ENCODE peak calls at places on chromosomes 2 and 18, in five cellular contexts. One of them, this sample, is unnamed.

GRCh38 chr2:132886574-132886973 is 216.6 kb upstream of the LYPD1 start:
- DNase-seq in K562: no peak
- DNase-seq in SK-N-SH: no peak
- DNase-seq in H1: no peak
- DNase-seq in HepG2: no peak
- DNase-seq in this sample: no peak

GRCh38 chr2:43169987-43170732 is 56.2 kb downstream of the ZFP36L2 start:
- DNase-seq in K562: peak
- DNase-seq in SK-N-SH: peak
- DNase-seq in H1: peak
- DNase-seq in HepG2: no peak
- DNase-seq in this sample: peak

GRCh38 chr2:209391776-209392401 is 32.0 kb upstream of the MAP2 start:
- DNase-seq in K562: no peak
- DNase-seq in SK-N-SH: no peak
- DNase-seq in H1: no peak
- DNase-seq in HepG2: no peak
- DNase-seq in this sample: no peak

GRCh38 chr2:112026509-112026908 is 28.6 kb upstream of the TMEM87B start:
- DNase-seq in K562: peak
- DNase-seq in SK-N-SH: peak
- DNase-seq in H1: peak
- DNase-seq in HepG2: no peak
- DNase-seq in this sample: no peak

GRCh38 chr2:36461039-36461681 is 105.6 kb downstream of the CRIM1 start:
- DNase-seq in K562: no peak
- DNase-seq in SK-N-SH: no peak
- DNase-seq in H1: no peak
- DNase-seq in HepG2: peak
- DNase-seq in this sample: no peak

GRCh38 chr2:211241891-211242290 is 685.5 kb downstream of the CPS1 start:
- DNase-seq in K562: no peak
- DNase-seq in SK-N-SH: no peak
- DNase-seq in H1: no peak
- DNase-seq in HepG2: no peak
- DNase-seq in this sample: no peak

GRCh38 chr2:55147531-55147930 is 84.6 kb downstream of the CLHC1 start:
- DNase-seq in K562: no peak
- DNase-seq in SK-N-SH: no peak
- DNase-seq in H1: no peak
- DNase-seq in HepG2: no peak
- DNase-seq in this sample: no peak

GRCh38 chr18:21831413-21831831 is 90.8 kb downstream of the MIB1 start:
- DNase-seq in K562: no peak
- DNase-seq in SK-N-SH: no peak
- DNase-seq in H1: no peak
- DNase-seq in HepG2: no peak
- DNase-seq in this sample: no peak

GRCh38 chr2:168241208-168241607 is 6.2 kb downstream of the STK39 start:
- DNase-seq in K562: no peak
- DNase-seq in SK-N-SH: peak
- DNase-seq in H1: peak
- DNase-seq in HepG2: no peak
- DNase-seq in this sample: no peak

GRCh38 chr2:172408143-172408766 is 19.1 kb upstream of the ITGA6 start:
- DNase-seq in K562: no peak
- DNase-seq in SK-N-SH: no peak
- DNase-seq in H1: no peak
- DNase-seq in HepG2: no peak
- DNase-seq in this sample: no peak

GRCh38 chr18:31424383-31424988 is 23.1 kb upstream of the DSG3 start:
- DNase-seq in K562: peak
- DNase-seq in SK-N-SH: peak
- DNase-seq in H1: peak
- DNase-seq in HepG2: peak
- DNase-seq in this sample: no peak

GRCh38 chr2:212109792-212110680 is 428.6 kb downstream of the ERBB4 start:
- DNase-seq in K562: no peak
- DNase-seq in SK-N-SH: no peak
- DNase-seq in H1: no peak
- DNase-seq in HepG2: no peak
- DNase-seq in this sample: no peak

DNA sequence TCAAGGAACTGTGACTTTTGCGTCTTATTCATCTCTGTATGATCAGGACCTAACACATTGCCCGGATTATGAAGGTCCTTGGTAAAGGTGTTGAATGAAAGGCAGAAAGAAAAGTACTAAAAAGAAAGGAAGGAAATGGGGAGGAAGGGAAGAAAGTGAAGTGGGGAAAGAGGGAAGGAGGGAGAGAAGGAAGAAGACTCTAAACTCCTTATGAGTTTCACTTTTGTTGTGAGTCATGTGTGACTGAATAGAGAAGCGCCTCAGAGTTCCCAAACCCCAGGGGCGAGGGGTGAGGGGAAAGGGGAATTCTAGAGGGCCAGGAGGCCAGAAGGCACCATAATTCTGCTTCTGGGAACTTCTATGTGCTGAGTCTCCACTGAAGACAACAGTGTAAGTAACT is 30.9 kb upstream of the OSBPL6 start:
- DNase-seq in K562: no peak
- DNase-seq in SK-N-SH: no peak
- DNase-seq in H1: no peak
- DNase-seq in HepG2: no peak
- DNase-seq in this sample: no peak
- TF ChIP-seq POLR2AphosphoS5 in K562: no peak
- TF ChIP-seq POLR2AphosphoS5 in SK-N-SH: no peak
- TF ChIP-seq POLR2AphosphoS5 in H1: no peak
- TF ChIP-seq POLR2AphosphoS5 in HepG2: no peak
- TF ChIP-seq POLR2AphosphoS5 in this sample: no peak

GRCh38 chr2:70101174-70101573 is 13.9 kb downstream of the PCBP1 start:
- DNase-seq in K562: no peak
- DNase-seq in SK-N-SH: no peak
- DNase-seq in H1: no peak
- DNase-seq in HepG2: no peak
- DNase-seq in this sample: no peak

GRCh38 chr2:70103531-70104061 is 16.3 kb downstream of the PCBP1 start:
- DNase-seq in K562: no peak
- DNase-seq in SK-N-SH: no peak
- DNase-seq in H1: no peak
- DNase-seq in HepG2: no peak
- DNase-seq in this sample: no peak

GRCh38 chr2:70099270-70099669 is 12.0 kb downstream of the PCBP1 start:
- DNase-seq in K562: no peak
- DNase-seq in SK-N-SH: no peak
- DNase-seq in H1: no peak
- DNase-seq in HepG2: no peak
- DNase-seq in this sample: no peak

GRCh38 chr2:70104231-70105111 is 17.2 kb downstream of the PCBP1 start:
- DNase-seq in K562: peak
- DNase-seq in SK-N-SH: peak
- DNase-seq in H1: no peak
- DNase-seq in HepG2: peak
- DNase-seq in this sample: no peak
- TF ChIP-seq TAF1 in K562: peak
- TF ChIP-seq TAF1 in SK-N-SH: no peak
- TF ChIP-seq TAF1 in H1: no peak
- TF ChIP-seq TAF1 in HepG2: peak
- TF ChIP-seq TAF1 in this sample: no peak

DNA sequence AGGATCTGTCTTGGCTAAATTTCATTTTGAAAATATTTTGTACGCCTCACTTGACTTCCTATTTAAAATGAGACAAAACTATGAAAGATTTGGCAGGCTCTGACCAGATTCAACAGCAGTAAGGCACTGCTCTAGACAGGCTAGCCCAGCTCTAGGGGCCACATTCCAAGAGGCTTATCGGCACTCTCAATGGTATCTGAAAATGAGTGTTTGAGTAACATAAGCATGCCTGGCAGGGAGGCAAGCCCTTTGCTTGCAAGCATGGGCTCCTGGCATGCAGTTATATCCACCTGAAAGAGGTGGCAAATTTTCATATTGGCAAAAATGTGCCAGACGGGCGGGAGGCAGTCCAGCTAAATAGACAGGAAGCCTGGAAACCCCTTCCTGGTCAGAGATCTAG is 10.5 kb downstream of the CAPN13 start:
- DNase-seq in K562: no peak
- DNase-seq in SK-N-SH: no peak
- DNase-seq in H1: no peak
- DNase-seq in HepG2: no peak
- DNase-seq in this sample: no peak
- TF ChIP-seq POLR2AphosphoS5 in K562: no peak
- TF ChIP-seq POLR2AphosphoS5 in SK-N-SH: no peak
- TF ChIP-seq POLR2AphosphoS5 in H1: no peak
- TF ChIP-seq POLR2AphosphoS5 in HepG2: no peak
- TF ChIP-seq POLR2AphosphoS5 in this sample: no peak

DNA sequence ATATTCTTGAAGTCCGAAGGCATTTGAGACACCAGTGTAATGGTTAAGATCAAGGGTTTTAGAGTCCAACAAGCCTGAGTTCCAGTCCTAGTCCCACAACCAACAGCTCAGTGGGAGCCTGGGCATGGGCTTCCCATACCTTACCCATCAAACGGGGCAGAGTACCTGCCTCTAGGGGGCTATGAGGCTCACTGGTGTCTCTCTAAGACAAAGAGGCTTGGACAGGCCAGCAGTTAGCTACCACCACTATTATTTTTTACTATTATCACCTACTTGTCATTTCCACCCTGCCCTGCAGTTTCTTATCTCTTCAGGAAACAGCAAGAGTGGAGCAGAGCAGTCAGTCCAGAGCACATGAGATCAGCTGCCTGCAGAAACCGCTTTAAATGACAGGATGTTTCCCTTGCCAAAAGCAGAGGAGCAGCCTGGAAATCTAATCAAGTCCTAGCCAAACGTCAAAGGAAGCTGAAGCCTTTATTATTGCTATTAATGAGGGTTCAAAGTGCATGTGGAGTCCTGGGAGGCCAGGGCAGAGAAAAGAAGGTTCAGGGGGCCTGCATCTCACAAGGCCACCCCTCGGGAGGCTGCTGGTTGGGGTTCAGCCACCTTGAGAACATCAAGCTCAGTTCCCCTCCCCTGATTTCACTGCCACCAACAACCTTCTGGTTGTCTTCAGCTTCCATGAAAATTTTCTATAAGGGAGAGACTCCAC is 66.6 kb downstream of the STPG4 start:
- DNase-seq in K562: peak
- DNase-seq in SK-N-SH: peak
- DNase-seq in H1: no peak
- DNase-seq in HepG2: peak
- DNase-seq in this sample: no peak
- TF ChIP-seq TAF1 in K562: no peak
- TF ChIP-seq TAF1 in SK-N-SH: no peak
- TF ChIP-seq TAF1 in H1: no peak
- TF ChIP-seq TAF1 in HepG2: no peak
- TF ChIP-seq TAF1 in this sample: no peak

DNA sequence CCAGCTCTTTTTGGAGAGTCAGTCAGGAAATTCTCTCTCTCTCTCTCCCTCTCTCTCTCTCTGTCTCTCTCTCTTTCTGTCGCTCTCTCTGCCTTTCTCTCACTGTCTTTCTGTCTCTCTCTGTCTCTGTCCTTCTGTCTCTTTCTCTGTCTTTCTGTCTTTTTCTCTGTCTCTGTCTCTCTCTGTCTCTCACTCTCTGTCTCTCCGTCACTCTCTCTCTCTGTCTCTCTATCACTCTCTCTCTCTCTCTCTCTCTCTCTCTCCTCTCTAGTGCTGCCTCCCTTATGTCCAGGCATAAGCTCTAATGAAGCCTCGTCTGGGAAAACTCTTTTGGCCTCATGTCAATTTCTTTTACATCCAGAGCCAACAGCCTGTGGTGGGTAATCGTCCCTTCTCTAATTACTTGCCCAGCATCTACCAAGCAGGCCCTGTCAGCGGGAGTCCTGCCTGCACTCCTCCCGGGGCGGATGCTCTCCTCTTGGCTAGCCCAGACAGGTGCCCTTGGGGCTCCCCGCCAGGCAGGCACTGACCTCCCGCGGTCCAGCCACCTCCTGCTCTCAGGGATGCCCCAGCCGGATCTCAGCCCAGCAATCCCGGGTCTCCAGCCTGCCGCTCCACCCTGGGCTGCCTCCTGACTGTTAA is 74.1 kb downstream of the NCAPH start:
- DNase-seq in K562: no peak
- DNase-seq in SK-N-SH: peak
- DNase-seq in H1: no peak
- DNase-seq in HepG2: no peak
- DNase-seq in this sample: no peak
- TF ChIP-seq POLR2AphosphoS5 in K562: no peak
- TF ChIP-seq POLR2AphosphoS5 in SK-N-SH: no peak
- TF ChIP-seq POLR2AphosphoS5 in H1: no peak
- TF ChIP-seq POLR2AphosphoS5 in HepG2: no peak
- TF ChIP-seq POLR2AphosphoS5 in this sample: no peak